ENCODE peak calls at places on chromosomes 6 and 20, in five cellular contexts. T, B, Y, F and P are unnamed samples.

GRCh38 chr20:53527196-53527595 is 66.4 kb downstream of the ZNF217 start:
- DNase-seq in T (no peak), Y (no peak), B (no peak), F (no peak), P (no peak)

GRCh38 chr6:40755749-40756452 is 168.7 kb upstream of the LRFN2 start:
- DNase-seq in Y (no peak), F (no peak), T (no peak), B (no peak), P (no peak)

GRCh38 chr6:116443105-116443504 is 18.1 kb upstream of the CALHM6 start:
- DNase-seq in B (no peak), T (no peak), Y (no peak), F (no peak), P (no peak)

GRCh38 chr6:4732691-4733315 is 43.4 kb upstream of the CDYL start:
- DNase-seq in F (peak), Y (peak), B (peak), T (peak), P (no peak)

GRCh38 chr6:79031821-79032590 is 46.0 kb downstream of the PHIP start:
- DNase-seq in F (no peak), B (no peak), Y (no peak), T (no peak), P (no peak)

GRCh38 chr6:120826253-120826652 is 508.0 kb downstream of the TBC1D32 start:
- DNase-seq in B (no peak), T (peak), F (peak), Y (peak), P (no peak)

GRCh38 chr6:18165746-18166145 is 10.5 kb downstream of the KDM1B start:
- DNase-seq in T (no peak), B (no peak), F (no peak), Y (no peak), P (no peak)

GRCh38 chr6:7200598-7201443 is 93.1 kb downstream of the RREB1 start:
- DNase-seq in B (no peak), Y (peak), T (no peak), F (no peak), P (no peak)

GRCh38 chr6:166488081-166488685 is 98.3 kb downstream of the RAMACL start:
- DNase-seq in T (no peak), F (peak), B (peak), Y (peak), P (peak)

GRCh38 chr6:160337301-160337700 is 10.9 kb upstream of the SLC22A3 start:
- DNase-seq in T (peak), Y (no peak), B (no peak), F (no peak), P (no peak)

GRCh38 chr6:144602523-144603180 is 317.5 kb downstream of the UTRN start:
- DNase-seq in B (no peak), F (no peak), T (no peak), Y (no peak), P (no peak)

GRCh38 chr20:37441023-37441422 is 80.0 kb upstream of the NNAT start:
- DNase-seq in Y (no peak), T (no peak), F (no peak), B (no peak), P (no peak)

GRCh38 chr6:41455410-41455809 is 90.8 kb upstream of the FOXP4 start:
- DNase-seq in Y (no peak), B (no peak), T (no peak), F (no peak), P (no peak)

GRCh38 chr20:47389867-47390347 is 33.4 kb upstream of the ZMYND8 start:
- DNase-seq in F (no peak), T (peak), Y (peak), B (no peak), P (no peak)

GRCh38 chr6:159984268-159984786 is 15.4 kb downstream of the IGF2R start:
- DNase-seq in Y (peak), F (no peak), T (no peak), B (no peak), P (no peak)

GRCh38 chr6:4929319-4929718 is 74.5 kb downstream of the RPP40 start:
- DNase-seq in F (no peak), B (no peak), Y (no peak), T (no peak), P (no peak)

GRCh38 chr20:24631173-24631505 is 161.7 kb downstream of the SYNDIG1 start:
- DNase-seq in Y (no peak), B (no peak), T (no peak), F (no peak), P (peak)

GRCh38 chr6:90677440-90677839 is 90.6 kb upstream of the MAP3K7 start:
- DNase-seq in B (no peak), T (no peak), F (no peak), Y (no peak), P (no peak)

GRCh38 chr6:65259982-65260381 is 447.0 kb downstream of the EYS start:
- DNase-seq in F (no peak), Y (no peak), T (no peak), B (no peak), P (no peak)

GRCh38 chr6:158554611-158555361 is 5.1 kb upstream of the TMEM181 start:
- DNase-seq in T (no peak), F (no peak), B (no peak), Y (no peak), P (no peak)

GRCh38 chr6:6801635-6802218 is 213.2 kb downstream of the LY86 start:
- DNase-seq in B (no peak), Y (no peak), T (no peak), F (no peak), P (no peak)

GRCh38 chr20:31705598-31706597 is 16.8 kb downstream of the BCL2L1 start:
- DNase-seq in T (no peak), F (no peak), Y (no peak), B (no peak), P (no peak)

GRCh38 chr6:31965700-31966099 is 6.2 kb downstream of the DXO start:
- DNase-seq in Y (no peak), B (no peak), T (no peak), F (no peak), P (no peak)

GRCh38 chr20:63542696-63543095 is 4.9 kb downstream of the SRMS start:
- DNase-seq in F (no peak), Y (no peak), T (no peak), B (no peak), P (no peak)

GRCh38 chr6:36514554-36515456 is 32.5 kb downstream of the STK38 start:
- DNase-seq in Y (no peak), B (no peak), F (no peak), T (no peak), P (no peak)

GRCh38 chr6:131331873-131332759 is 196.8 kb downstream of the AKAP7 start:
- DNase-seq in F (no peak), B (no peak), Y (no peak), T (no peak), P (no peak)

GRCh38 chr6:52330470-52330869 is 31.5 kb upstream of the PAQR8 start:
- DNase-seq in B (no peak), T (no peak), Y (peak), F (no peak), P (no peak)

GRCh38 chr20:50379049-50379990 is 130.9 kb upstream of the PTPN1 start:
- DNase-seq in B (peak), Y (no peak), T (no peak), F (peak), P (peak)

GRCh38 chr6:158784505-158784904 is 34.7 kb downstream of the EZR start:
- DNase-seq in F (no peak), Y (no peak), T (no peak), B (no peak), P (no peak)

GRCh38 chr6:99838607-99839006 is 155.4 kb downstream of the MCHR2 start:
- DNase-seq in Y (no peak), T (peak), F (no peak), B (no peak), P (no peak)

GRCh38 chr6:138590796-138591709 is 91.8 kb upstream of the NHSL1 start:
- DNase-seq in Y (peak), B (no peak), F (peak), T (peak), P (peak)

GRCh38 chr6:4950849-4951533 is 52.8 kb downstream of the RPP40 start:
- DNase-seq in F (no peak), B (no peak), Y (no peak), T (peak), P (no peak)

GRCh38 chr6:33117826-33118277 is 42.1 kb downstream of the HLA-DPB1 start:
- DNase-seq in Y (no peak), T (no peak), F (no peak), B (no peak), P (no peak)
- TF ChIP-seq CTCF in Y (no peak), T (no peak), F (no peak), B (no peak), P (no peak)

DNA sequence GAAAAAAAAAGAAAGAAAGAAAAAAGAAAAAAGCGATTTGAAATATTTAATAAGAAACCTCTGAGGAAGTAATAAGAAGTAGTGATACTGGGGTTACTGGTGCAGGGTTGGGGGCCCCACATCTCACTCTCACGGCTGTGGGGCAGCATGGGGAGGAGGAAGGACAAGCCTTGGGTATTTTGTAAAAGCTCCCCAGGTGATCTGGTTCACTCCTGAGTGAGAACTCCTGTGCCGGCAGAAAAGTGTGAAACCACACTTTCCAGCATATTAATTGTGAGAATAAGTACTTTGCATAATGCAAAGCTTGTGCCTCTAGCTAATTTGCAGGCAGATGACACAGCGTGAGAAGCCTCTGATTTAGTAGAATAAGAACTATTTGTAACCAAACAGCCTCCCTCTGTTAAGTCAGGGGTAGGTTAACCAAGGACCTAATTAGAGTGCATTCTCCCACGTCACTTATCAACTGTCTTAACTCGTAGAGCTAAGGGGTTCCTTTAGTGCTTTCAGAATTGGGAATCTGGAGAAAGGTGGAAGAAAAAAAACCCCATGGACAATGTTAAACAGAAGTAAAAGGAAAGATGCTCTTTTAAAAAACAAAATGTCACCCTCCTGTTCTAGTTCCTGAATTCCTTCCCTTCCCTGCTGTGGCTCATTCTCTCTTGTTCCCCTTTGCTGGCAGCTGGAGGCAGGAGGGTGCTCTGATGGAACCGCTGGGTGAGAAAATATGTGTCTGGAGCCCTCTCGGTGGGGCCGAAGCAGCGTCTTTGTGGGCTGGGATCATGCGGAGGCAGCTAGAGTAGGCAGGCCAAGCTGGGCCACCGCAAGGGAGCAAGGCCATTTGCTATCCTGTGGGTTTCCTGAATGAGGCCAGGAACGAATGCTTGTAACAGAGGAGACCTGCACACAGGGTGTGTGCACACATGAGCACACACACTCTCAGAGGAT is 108.7 kb downstream of the FYN start:
- DNase-seq in Y (no peak), B (no peak), T (no peak), F (no peak), P (no peak)
- TF ChIP-seq EP300 in Y (no peak), B (no peak), T (no peak), F (no peak), P (no peak)

GRCh38 chr6:39310542-39310941 is 3.7 kb downstream of the KCNK17 start:
- DNase-seq in Y (no peak), B (no peak), T (no peak), F (no peak), P (no peak)

GRCh38 chr6:39312912-39313525 is 1.2 kb downstream of the KCNK17 start:
- DNase-seq in B (peak), T (no peak), F (no peak), Y (no peak), P (no peak)

GRCh38 chr6:39313526-39314272 is 520 bp downstream of the KCNK17 start:
- DNase-seq in T (no peak), B (no peak), Y (no peak), F (no peak), P (no peak)

GRCh38 chr6:39307462-39307861 is 6.8 kb downstream of the KCNK17 start:
- DNase-seq in Y (no peak), B (no peak), T (no peak), F (no peak), P (no peak)

GRCh38 chr6:39309942-39310531 is 4.2 kb downstream of the KCNK17 start:
- DNase-seq in Y (peak), B (peak), T (peak), F (peak), P (no peak)
- TF ChIP-seq CTCF in Y (peak), B (peak), T (peak), F (peak), P (peak)

GRCh38 chr6:108650781-108651180 is 90.1 kb downstream of the FOXO3 start:
- DNase-seq in B (no peak), T (no peak), F (no peak), Y (no peak), P (no peak)

GRCh38 chr6:108651781-108652227 is 91.1 kb downstream of the FOXO3 start:
- DNase-seq in F (no peak), T (no peak), Y (no peak), B (no peak), P (no peak)

GRCh38 chr6:108652375-108652774 is 91.7 kb downstream of the FOXO3 start:
- DNase-seq in F (no peak), B (no peak), Y (no peak), T (no peak), P (no peak)

GRCh38 chr6:108650325-108650724 is 89.6 kb downstream of the FOXO3 start:
- DNase-seq in Y (no peak), B (no peak), T (no peak), F (no peak), P (no peak)

DNA sequence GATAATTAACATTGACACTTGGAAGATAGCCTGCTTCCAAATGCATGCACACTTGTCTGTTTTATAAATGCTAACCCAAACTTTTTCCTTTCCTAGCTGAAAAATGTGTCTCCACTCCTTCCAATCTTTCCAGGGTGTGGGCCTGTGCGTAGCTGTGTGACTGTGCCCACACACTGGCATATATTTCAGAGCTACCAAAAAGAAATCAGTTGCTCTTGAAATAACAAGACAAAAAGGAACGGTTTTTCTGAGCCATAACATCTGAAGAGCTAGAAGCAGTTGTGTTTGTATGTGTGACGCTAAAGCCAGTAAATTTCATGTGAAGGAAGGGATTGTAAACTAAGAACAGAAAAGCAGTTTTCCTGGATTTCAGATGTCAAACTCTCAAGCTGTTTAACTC is 90.6 kb downstream of the FOXO3 start:
- DNase-seq in Y (no peak), F (no peak), T (no peak), B (no peak), P (no peak)
- TF ChIP-seq EP300 in Y (no peak), F (no peak), T (no peak), B (no peak), P (no peak)

GRCh38 chr20:59365611-59366284 is 65.3 kb downstream of the EDN3 start:
- DNase-seq in Y (no peak), T (no peak), B (no peak), F (no peak), P (no peak)
- TF ChIP-seq CTCF in Y (no peak), T (no peak), B (no peak), F (no peak), P (no peak)

DNA sequence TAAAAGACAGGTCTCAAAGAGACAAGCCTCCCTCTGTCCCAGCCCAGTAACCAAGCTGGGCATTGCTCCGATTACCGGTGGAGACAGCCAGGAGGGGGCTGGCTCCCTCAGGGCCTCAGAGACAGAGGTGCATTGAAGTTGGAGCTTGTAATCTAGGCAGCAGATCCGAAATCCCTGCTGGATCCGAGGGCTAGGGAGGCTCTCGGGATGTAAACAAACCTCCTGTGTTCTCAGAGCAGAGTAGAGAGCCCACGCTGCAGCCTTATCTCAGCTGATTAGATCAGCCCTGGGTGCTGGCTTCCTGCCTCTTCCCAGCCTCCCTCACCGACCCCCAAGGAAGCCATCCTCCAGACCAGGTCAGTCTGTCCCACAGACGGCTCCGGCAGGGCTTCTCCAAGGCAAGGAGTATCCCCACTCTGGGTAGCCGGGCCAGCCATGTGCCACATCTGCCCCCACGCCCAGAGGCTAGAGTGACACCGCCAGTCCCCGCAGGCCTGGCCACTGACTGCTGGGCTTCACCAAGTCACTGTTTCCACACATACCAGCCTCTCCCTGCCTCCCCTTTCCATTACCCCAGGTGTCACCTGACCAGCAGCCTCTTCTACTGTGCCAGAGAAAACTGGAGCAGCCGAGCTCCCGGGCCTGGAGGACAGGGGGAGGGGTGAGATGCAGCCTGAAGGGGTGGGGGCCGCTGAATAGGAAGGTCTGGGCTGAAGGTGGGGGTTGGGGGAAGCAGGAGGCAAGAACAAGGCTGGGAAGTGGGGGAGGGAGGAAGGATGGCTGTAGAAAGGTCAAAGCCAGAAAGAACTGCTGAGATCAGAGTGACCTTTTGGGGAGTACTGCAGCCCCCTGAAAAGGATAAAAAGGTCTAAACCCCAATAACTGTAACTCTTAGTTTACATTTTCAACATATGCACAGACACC is 6.0 kb downstream of the SDC4 start:
- DNase-seq in Y (peak), F (no peak), B (peak), T (no peak), P (peak)
- TF ChIP-seq EP300 in Y (peak), F (peak), B (no peak), T (no peak), P (no peak)

GRCh38 chr6:134063966-134064445 is 11.6 kb upstream of the SLC2A12 start:
- DNase-seq in B (peak), Y (peak), F (peak), T (peak), P (no peak)

GRCh38 chr6:134063121-134063965 is 10.9 kb upstream of the SLC2A12 start:
- DNase-seq in B (no peak), T (no peak), Y (peak), F (no peak), P (no peak)

GRCh38 chr6:134064461-134064860 is 12.0 kb upstream of the SLC2A12 start:
- DNase-seq in T (no peak), B (no peak), F (no peak), Y (no peak), P (no peak)

GRCh38 chr6:134061440-134061839 is 9.0 kb upstream of the SLC2A12 start:
- DNase-seq in F (no peak), Y (no peak), B (no peak), T (no peak), P (no peak)

GRCh38 chr6:134065706-134066105 is 13.3 kb upstream of the SLC2A12 start:
- DNase-seq in B (no peak), F (no peak), T (peak), Y (peak), P (no peak)
- TF ChIP-seq CTCF in B (no peak), F (peak), T (peak), Y (peak), P (peak)

GRCh38 chr20:44247676-44248419 is 740 bp downstream of the GDAP1L1 start:
- DNase-seq in Y (peak), T (peak), F (no peak), B (peak), P (no peak)
- TF ChIP-seq EP300 in Y (no peak), T (no peak), F (no peak), B (no peak), P (no peak)

DNA sequence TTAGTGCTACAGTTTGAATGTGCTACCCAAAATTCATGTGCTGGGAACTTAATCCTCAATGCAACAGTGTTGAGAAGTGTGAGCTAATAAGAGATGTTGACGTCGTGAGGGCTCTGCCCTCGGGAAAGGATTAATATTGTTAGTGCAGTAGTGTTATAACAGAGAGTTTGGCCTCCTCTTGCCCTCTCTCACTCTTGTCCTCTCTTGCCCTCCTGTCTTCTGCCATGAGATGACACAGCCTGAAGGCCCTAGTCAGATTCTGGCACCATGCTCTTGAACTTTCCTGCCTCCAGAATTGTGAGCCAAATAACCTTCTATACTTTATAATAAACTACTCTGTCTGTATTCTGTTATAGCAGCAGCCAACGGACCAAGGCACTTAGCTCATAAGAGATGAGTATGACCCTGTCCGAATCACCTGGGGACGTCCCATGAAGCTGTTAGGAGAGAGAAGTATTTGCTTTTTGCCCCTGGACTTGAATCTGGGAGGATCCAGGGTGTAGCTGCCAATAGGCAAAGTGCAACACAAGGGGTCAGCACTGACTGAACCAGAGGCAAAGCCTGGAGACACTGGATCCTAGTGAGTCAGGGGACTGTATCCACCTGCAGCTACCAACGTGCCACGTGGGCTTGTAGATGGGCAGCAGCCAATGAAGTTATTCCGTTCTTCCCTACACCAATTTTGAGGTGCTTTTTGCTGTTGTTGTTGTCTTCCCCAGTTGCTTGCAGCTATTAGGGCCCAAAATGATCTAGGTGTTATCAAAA is 233.7 kb downstream of the THBS2 start:
- DNase-seq in T (peak), F (no peak), Y (no peak), B (no peak), P (no peak)
- TF ChIP-seq CTCF in T (no peak), F (no peak), Y (peak), B (no peak), P (no peak)